ENCODE peak calls at places on chromosomes 1 and 21, in four cellular contexts. Y is aorta, F is heart left ventricle, T is PC-3. O is an unnamed sample.

GRCh38 chr1:24027838-24028468 is 47.8 kb upstream of the SRSF10 start:
- ATAC-seq in F (peak), T (peak), Y (peak), O (no peak)

GRCh38 chr1:176691251-176692228 is 228.6 kb downstream of the PAPPA2 start:
- ATAC-seq in T (peak), F (peak), Y (peak), O (peak)

GRCh38 chr1:212232020-212232570 is 53.1 kb upstream of the PPP2R5A start:
- ATAC-seq in T (no peak), Y (no peak), F (no peak), O (peak)

GRCh38 chr1:152543808-152544207 is 22.8 kb downstream of the LCE3E start:
- ATAC-seq in T (no peak), F (no peak), Y (no peak), O (peak)

GRCh38 chr1:8625981-8626898 is 191.2 kb downstream of the RERE start:
- ATAC-seq in T (peak), Y (no peak), F (no peak), O (no peak)

GRCh38 chr1:46370214-46370633 is 23.9 kb upstream of the FAAH start:
- ATAC-seq in T (no peak), Y (no peak), F (no peak), O (peak)

GRCh38 chr1:33088119-33088906 is 7.4 kb downstream of the AZIN2 start:
- ATAC-seq in Y (no peak), F (no peak), T (no peak), O (no peak)

GRCh38 chr21:38903578-38904193 is 98.0 kb downstream of the ETS2 start:
- ATAC-seq in Y (peak), F (peak), T (no peak), O (peak)

GRCh38 chr1:29925058-29925457 is 688.7 kb downstream of the PTPRU start:
- ATAC-seq in Y (no peak), F (no peak), T (no peak), O (no peak)

GRCh38 chr1:8219530-8219929 is 98.4 kb upstream of the SLC45A1 start:
- ATAC-seq in F (no peak), T (no peak), Y (no peak), O (no peak)

GRCh38 chr1:57089221-57089620 is 123.4 kb upstream of the C8B start:
- ATAC-seq in F (no peak), T (no peak), Y (no peak), O (no peak)

GRCh38 chr1:197685785-197686184 is 89.5 kb downstream of the DENND1B start:
- ATAC-seq in Y (no peak), F (no peak), T (no peak), O (no peak)

GRCh38 chr1:52677407-52677806 is 20.7 kb downstream of the COA7 start:
- ATAC-seq in T (no peak), F (peak), Y (no peak), O (no peak)

GRCh38 chr1:41482001-41482765 is 2.3 kb downstream of the EDN2 start:
- ATAC-seq in Y (no peak), T (peak), F (no peak), O (peak)

GRCh38 chr1:161763522-161764098 is 2.5 kb upstream of the ATF6 start:
- ATAC-seq in T (peak), Y (no peak), F (no peak), O (no peak)

GRCh38 chr1:52970149-52970548 is 43.1 kb downstream of the SCP2 start:
- ATAC-seq in Y (no peak), T (no peak), F (no peak), O (no peak)

GRCh38 chr1:9121891-9122409 is 7.0 kb downstream of the GPR157 start:
- ATAC-seq in F (peak), T (no peak), Y (no peak), O (peak)

GRCh38 chr1:201360901-201361651 is 16.4 kb downstream of the TNNT2 start:
- ATAC-seq in Y (no peak), T (no peak), F (no peak), O (no peak)

GRCh38 chr1:65255088-65256050 is 54.0 kb upstream of the DNAJC6 start:
- ATAC-seq in Y (peak), T (peak), F (peak), O (no peak)

GRCh38 chr1:28985427-28985826 is 71.1 kb downstream of the EPB41 start:
- ATAC-seq in Y (no peak), T (no peak), F (peak), O (no peak)

GRCh38 chr1:224707849-224708725 is 92.0 kb downstream of the CNIH3 start:
- ATAC-seq in Y (no peak), T (peak), F (peak), O (peak)

GRCh38 chr1:157110686-157111085 is 11.1 kb upstream of the ETV3L start:
- ATAC-seq in Y (no peak), F (no peak), T (no peak), O (no peak)

GRCh38 chr1:151061012-151061401 is 810 bp downstream of the MLLT11 start:
- ATAC-seq in F (no peak), Y (no peak), T (no peak), O (no peak)

GRCh38 chr1:203271018-203271743 is 34.1 kb upstream of the BTG2 start:
- ATAC-seq in T (no peak), F (no peak), Y (no peak), O (no peak)

O was measured in esophagus mucosa.